ENCODE peak calls at places on chromosomes 12 and 14, in seven cellular contexts. N, G, F, K, T, Z and H are unnamed samples.

GRCh38 chr12:56375598-56376434 is 13.2 kb upstream of the APOF start:
- DNase-seq in N (no peak), G (no peak), F (no peak), K (no peak), T (no peak), Z (no peak), H (no peak)

GRCh38 chr12:121939992-121940766 is 21.8 kb downstream of the CFAP251 start:
- DNase-seq in N (no peak), G (no peak), F (no peak), K (peak; percentile 37), T (no peak), Z (no peak), H (no peak)

GRCh38 chr14:75896341-75896740 is 85.5 kb downstream of the TGFB3 start:
- DNase-seq in N (no peak), G (peak; percentile 58), F (peak; percentile 18), K (peak; percentile 32), T (no peak), Z (no peak), H (no peak)

GRCh38 chr12:130320553-130320952 is 17.1 kb upstream of the PIWIL1 start:
- DNase-seq in N (no peak), G (no peak), F (no peak), K (no peak), T (no peak), Z (no peak), H (no peak)

GRCh38 chr14:104119700-104120251 is 18.6 kb upstream of the KIF26A start:
- DNase-seq in N (no peak), G (no peak), F (no peak), K (no peak), T (no peak), Z (no peak), H (no peak)

GRCh38 chr14:79544671-79545070 is 666.6 kb downstream of the DIO2 start:
- DNase-seq in N (peak; percentile 66), G (peak; percentile 88), F (peak; percentile 98), K (peak; percentile 98), T (no peak), Z (peak; percentile 95), H (peak; percentile 88)

GRCh38 chr14:61872452-61872851 is 110.2 kb downstream of the SNAPC1 start:
- DNase-seq in N (no peak), G (no peak), F (no peak), K (no peak), T (no peak), Z (no peak), H (no peak)

GRCh38 chr14:100899841-100900771 is 3.4 kb downstream of the RTL1 start:
- DNase-seq in N (no peak), G (no peak), F (no peak), K (no peak), T (peak; percentile 37), Z (no peak), H (no peak)

GRCh38 chr12:1691123-1692007 is 495 bp downstream of the ADIPOR2 start:
- DNase-seq in N (no peak), G (peak; percentile 11), F (no peak), K (peak; percentile 21), T (peak; percentile 67), Z (no peak), H (no peak)

GRCh38 chr12:119459481-119459880 is 125.0 kb downstream of the CCDC60 start:
- DNase-seq in N (no peak), G (no peak), F (no peak), K (no peak), T (no peak), Z (no peak), H (no peak)

GRCh38 chr12:32273712-32274111 is 125.6 kb upstream of the FGD4 start:
- DNase-seq in N (no peak), G (no peak), F (no peak), K (no peak), T (peak; percentile 55), Z (no peak), H (no peak)

GRCh38 chr14:41549821-41550597 is 56.7 kb upstream of the LRFN5 start:
- DNase-seq in N (no peak), G (peak; percentile 78), F (peak; percentile 47), K (peak; percentile 61), T (peak; percentile 23), Z (peak; percentile 62), H (peak; percentile 51)

GRCh38 chr14:20998674-20999366 is at the start of gene SLC39A2:
- DNase-seq in N (peak; percentile 37), G (peak; percentile 79), F (peak; percentile 60), K (peak; percentile 76), T (peak; percentile 67), Z (peak; percentile 60), H (peak; percentile 73)

GRCh38 chr14:46063872-46064271 is 587.7 kb downstream of the RPL10L start:
- DNase-seq in N (no peak), G (no peak), F (no peak), K (no peak), T (peak; percentile 6), Z (no peak), H (no peak)

GRCh38 chr14:50520947-50521815 is 11.2 kb downstream of the MAP4K5 start:
- DNase-seq in N (peak; percentile 50), G (peak; percentile 85), F (peak; percentile 89), K (peak; percentile 91), T (no peak), Z (peak; percentile 95), H (peak; percentile 85)

GRCh38 chr12:56634837-56635538 is 4.9 kb upstream of the BAZ2A start:
- DNase-seq in N (peak; percentile 46), G (peak; percentile 83), F (peak; percentile 74), K (peak; percentile 82), T (peak; percentile 92), Z (peak; percentile 84), H (peak; percentile 78)

GRCh38 chr14:91947196-91948184 is at the start of gene FBLN5:
- DNase-seq in N (peak; percentile 82), G (peak; percentile 80), F (peak; percentile 86), K (peak; percentile 88), T (peak; percentile 73), Z (peak; percentile 88), H (peak; percentile 95)

GRCh38 chr12:49636979-49637378 is 13.6 kb downstream of the PRPF40B start:
- DNase-seq in N (no peak), G (peak; percentile 69), F (peak; percentile 50), K (peak; percentile 64), T (peak; percentile 72), Z (peak; percentile 68), H (peak; percentile 77)

GRCh38 chr14:21440857-21441256 is 15.1 kb downstream of the CHD8 start:
- DNase-seq in N (no peak), G (no peak), F (no peak), K (no peak), T (no peak), Z (no peak), H (no peak)

GRCh38 chr14:69979882-69980281 is 100.7 kb downstream of the SMOC1 start:
- DNase-seq in N (no peak), G (no peak), F (no peak), K (no peak), T (no peak), Z (no peak), H (no peak)

GRCh38 chr14:104442107-104442551 is 137.4 kb upstream of the C14orf180 start:
- DNase-seq in N (no peak), G (no peak), F (no peak), K (no peak), T (no peak), Z (no peak), H (no peak)

GRCh38 chr12:100473716-100474150 is at the start of gene NR1H4:
- DNase-seq in N (no peak), G (peak; percentile 13), F (peak; percentile 70), K (peak; percentile 75), T (no peak), Z (peak; percentile 73), H (peak; percentile 3)

GRCh38 chr12:127696963-127697362 is 570.0 kb upstream of the TMEM132C start:
- DNase-seq in N (no peak), G (no peak), F (no peak), K (no peak), T (no peak), Z (no peak), H (no peak)

GRCh38 chr12:132527883-132528264 is 37.9 kb downstream of the FBRSL1 start:
- DNase-seq in N (no peak), G (no peak), F (no peak), K (no peak), T (no peak), Z (no peak), H (no peak)

GRCh38 chr14:79279645-79280399 is 931.5 kb downstream of the DIO2 start:
- DNase-seq in N (no peak), G (no peak), F (no peak), K (peak; percentile 18), T (peak; percentile 42), Z (peak; percentile 10), H (no peak)

GRCh38 chr14:53952533-53952932 is 4.1 kb downstream of the BMP4 start:
- DNase-seq in N (no peak), G (no peak), F (no peak), K (no peak), T (peak; percentile 26), Z (no peak), H (no peak)
- H3K4me3 ChIP-seq in N (peak overlapping the region; percentile 57), G (peak overlapping the region; percentile 67), F (peak overlapping the region; percentile 69), K (peak overlapping the region; percentile 88), T (peak overlapping the region; percentile 57), Z (peak overlapping the region; percentile 57), H (peak overlapping the region; percentile 70)

DNA sequence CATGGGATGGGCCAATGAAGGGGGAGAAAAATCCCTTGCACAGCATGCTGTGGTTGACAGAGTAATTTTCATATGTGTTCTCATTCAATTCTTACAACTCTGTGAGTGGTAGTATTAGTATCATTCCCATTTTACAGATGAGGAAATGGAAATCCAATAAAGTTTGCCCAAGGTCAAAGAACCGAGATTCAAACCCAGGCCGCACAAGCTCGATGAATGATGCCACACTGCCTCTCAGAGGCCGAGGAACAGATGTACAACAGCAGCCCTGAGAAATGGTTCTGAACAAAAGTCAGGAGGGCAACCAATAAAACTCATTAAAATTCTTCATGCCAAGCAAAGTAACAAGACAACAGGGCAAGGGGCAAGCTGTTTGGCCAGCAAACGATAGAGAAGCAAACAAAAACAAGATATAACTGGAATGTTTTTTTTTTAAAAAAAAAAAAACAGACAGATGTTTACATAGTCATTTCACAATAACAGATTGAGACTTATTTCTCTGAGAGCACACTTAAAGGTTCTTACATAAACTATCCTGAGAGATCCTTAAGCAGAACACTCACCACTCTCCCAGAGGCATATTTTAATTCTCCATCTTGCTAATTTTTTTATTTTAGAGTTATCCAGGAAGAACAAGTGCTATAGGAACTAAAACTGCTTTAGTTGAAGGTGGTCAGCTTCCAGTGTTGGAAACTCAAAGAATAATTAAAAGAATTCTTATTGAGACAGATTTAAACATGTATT is 85.8 kb downstream of the EXOC5 start:
- DNase-seq in N (no peak), G (no peak), F (no peak), K (no peak), T (peak; percentile 18), Z (peak; percentile 2), H (peak; percentile 3)
- TF ChIP-seq CTCF in N (peak; percentile 17), G (peak; percentile 35), F (peak; percentile 18), K (no peak), T (peak; percentile 62), Z (peak; percentile 31), H (peak; percentile 28)

GRCh38 chr14:89304972-89305703 is 111.9 kb downstream of the FOXN3 start:
- DNase-seq in N (no peak), G (peak; percentile 71), F (peak; percentile 81), K (peak; percentile 80), T (peak; percentile 37), Z (peak; percentile 78), H (peak; percentile 82)
- H3K4me3 ChIP-seq in N (no peak overlapping the region), G (no peak overlapping the region), F (no peak overlapping the region), K (peak overlapping the region; percentile 21), T (no peak overlapping the region), Z (no peak overlapping the region), H (no peak overlapping the region)

DNA sequence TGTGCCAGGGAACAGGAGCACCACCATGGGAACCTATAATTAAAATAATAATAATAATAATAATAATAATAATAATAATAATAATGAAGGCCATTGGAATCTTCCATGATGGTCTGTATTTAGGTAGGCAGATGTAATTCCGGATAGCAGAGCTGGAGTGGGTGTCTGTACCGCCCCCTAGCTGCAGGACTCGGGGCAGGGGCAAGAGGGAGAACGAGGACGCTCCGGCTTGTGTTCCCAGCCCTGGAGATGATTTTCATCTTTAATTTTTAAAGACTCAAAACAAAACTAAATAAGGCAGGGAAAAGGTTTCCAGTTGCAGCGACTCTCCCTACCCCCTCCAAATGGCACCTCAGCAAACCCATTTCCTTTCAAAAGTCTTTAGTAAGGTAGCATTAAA is 501.1 kb downstream of the VRK1 start:
- DNase-seq in N (no peak), G (no peak), F (no peak), K (no peak), T (no peak), Z (no peak), H (no peak)
- TF ChIP-seq CTCF in N (no peak), G (peak; percentile 7), F (no peak), K (no peak), T (peak; percentile 20), Z (no peak), H (no peak)